ENCODE peak calls at places on chromosomes 13 and 19, in nine cellular contexts. F is right cardiac atrium; L is CD4-positive, alpha-beta T cell; U is activated naive CD4-positive, alpha-beta T cell treated with anti-CD3 and anti-CD28 coated beads, Interleukin-2, amount 50 U/mL, for 72 hours; J is gastrocnemius medialis; X is stimulated activated naive B cell treated with anti-CD40 and anti-IgM and Interleukin-4, amounts not matched to agents 10 μg/mL and 1 μg/mL and 100 μg/mL, for 72 hours; E is A549; N is naive thymus-derived CD4-positive, alpha-beta T cell; Y is Right ventricle myocardium superior. Q is an unnamed sample.

GRCh38 chr13:79386125-79386822 is 19.8 kb downstream of the RBM26 start:
- ATAC-seq in N (peak), U (peak), L (peak), E (no peak), J (no peak), Y (no peak), F (no peak), X (peak), Q (no peak)

GRCh38 chr13:37777676-37778075 is 91.9 kb downstream of the TRPC4 start:
- ATAC-seq in F (no peak), J (no peak), E (no peak), X (no peak), L (no peak), U (no peak), Y (no peak), N (no peak), Q (no peak)

GRCh38 chr19:7063764-7064418 is 5.4 kb upstream of the MBD3L3 start:
- ATAC-seq in E (no peak), X (no peak), F (no peak), N (no peak), U (peak), Y (no peak), L (no peak), J (no peak), Q (no peak)

GRCh38 chr13:101590479-101590878 is 138.0 kb downstream of the ITGBL1 start:
- ATAC-seq in E (no peak), J (no peak), L (no peak), U (no peak), Y (no peak), X (no peak), F (no peak), N (no peak), Q (no peak)

GRCh38 chr13:46580362-46580839 is 27.4 kb downstream of the LRCH1 start:
- ATAC-seq in L (no peak), X (peak), N (no peak), F (no peak), E (no peak), Y (no peak), J (no peak), U (peak), Q (peak)

GRCh38 chr19:42241279-42241678 is 1.1 kb downstream of the GSK3A start:
- ATAC-seq in X (no peak), J (no peak), U (no peak), E (no peak), Y (no peak), L (no peak), F (no peak), N (no peak), Q (no peak)

GRCh38 chr13:86269511-86269910 is 470.3 kb upstream of the SLITRK6 start:
- ATAC-seq in Y (no peak), U (no peak), E (no peak), F (no peak), N (no peak), X (no peak), J (no peak), L (no peak), Q (no peak)

GRCh38 chr19:17296278-17296677 is 6.9 kb downstream of the ABHD8 start:
- ATAC-seq in N (no peak), E (peak), F (no peak), L (no peak), J (no peak), X (no peak), Y (no peak), U (peak), Q (no peak)

GRCh38 chr13:42078113-42078769 is 29.8 kb downstream of the DGKH start:
- ATAC-seq in Y (peak), U (no peak), J (peak), E (no peak), L (no peak), X (no peak), N (no peak), F (peak), Q (no peak)

GRCh38 chr19:41849067-41849466 is 4.2 kb downstream of the DMRTC2 start:
- ATAC-seq in E (no peak), Y (no peak), L (no peak), F (no peak), X (no peak), U (peak), N (no peak), J (no peak), Q (no peak)

GRCh38 chr19:46625731-46626130 is 842 bp upstream of the PTGIR start:
- ATAC-seq in N (no peak), U (no peak), J (peak), F (peak), X (no peak), E (no peak), Y (peak), L (no peak), Q (no peak)

GRCh38 chr19:11530432-11530831 is 1.5 kb upstream of the ECSIT start:
- ATAC-seq in F (peak), N (no peak), U (peak), J (no peak), E (no peak), L (no peak), X (peak), Y (peak), Q (no peak)

GRCh38 chr13:23350009-23350408 is 83.5 kb downstream of the SACS start:
- ATAC-seq in E (peak), J (no peak), F (no peak), N (no peak), L (no peak), X (no peak), Y (no peak), U (no peak), Q (no peak)

GRCh38 chr13:59458908-59459579 is 704.7 kb downstream of the DIAPH3 start:
- ATAC-seq in E (no peak), J (peak), L (no peak), Y (peak), N (no peak), X (peak), F (peak), U (no peak), Q (no peak)

GRCh38 chr13:41621716-41622508 is 164.6 kb downstream of the RGCC start:
- ATAC-seq in U (no peak), F (peak), X (no peak), E (no peak), N (no peak), L (no peak), J (peak), Y (peak), Q (no peak)

GRCh38 chr19:36573948-36574726 is 1.0 kb upstream of the ZNF529 start:
- ATAC-seq in Y (peak), N (no peak), L (no peak), J (no peak), F (peak), U (peak), X (peak), E (peak), Q (no peak)

GRCh38 chr13:75345191-75345590 is 136.8 kb downstream of the TBC1D4 start:
- ATAC-seq in X (no peak), N (no peak), F (no peak), J (peak), U (no peak), E (no peak), L (no peak), Y (no peak), Q (no peak)

GRCh38 chr19:5339950-5340636 is 519 bp downstream of the PTPRS start:
- ATAC-seq in L (peak), J (peak), Y (peak), U (peak), E (peak), N (no peak), F (peak), X (peak), Q (peak)

GRCh38 chr19:43782689-43783231 is 2.0 kb upstream of the KCNN4 start:
- ATAC-seq in U (no peak), F (no peak), N (no peak), E (no peak), X (no peak), J (no peak), L (no peak), Y (no peak), Q (peak)

GRCh38 chr13:95033890-95034289 is 267.4 kb downstream of the ABCC4 start:
- ATAC-seq in F (no peak), J (no peak), X (no peak), U (no peak), Y (no peak), N (no peak), L (no peak), E (no peak), Q (no peak)

GRCh38 chr13:26494591-26494990 is 62.9 kb upstream of the WASF3 start:
- ATAC-seq in L (no peak), X (no peak), U (no peak), E (no peak), F (no peak), Y (no peak), N (no peak), J (no peak), Q (no peak)

GRCh38 chr13:107941345-107942029 is 273.8 kb downstream of the LIG4 start:
- ATAC-seq in J (no peak), E (no peak), X (no peak), F (no peak), N (no peak), U (no peak), Y (no peak), L (no peak), Q (no peak)

GRCh38 chr13:113044431-113045114 is 61.0 kb upstream of the F7 start:
- ATAC-seq in Y (no peak), X (no peak), J (no peak), E (peak), L (no peak), F (no peak), U (no peak), N (no peak), Q (no peak)

GRCh38 chr19:19145281-19145999 is 7.2 kb upstream of the TMEM161A start:
- ATAC-seq in N (no peak), X (no peak), J (no peak), U (no peak), Y (peak), E (no peak), F (peak), L (no peak), Q (peak)

GRCh38 chr19:18282021-18282787 is 782 bp upstream of the JUND start:
- ATAC-seq in N (no peak), L (no peak), U (peak), E (peak), J (peak), X (no peak), F (peak), Y (peak), Q (no peak)

GRCh38 chr19:10122066-10122465 is 2.4 kb upstream of the EIF3G start:
- ATAC-seq in J (no peak), U (no peak), F (peak), L (no peak), E (no peak), Y (no peak), X (no peak), N (no peak), Q (no peak)

GRCh38 chr13:110347535-110348308 is 40.6 kb downstream of the COL4A2 start:
- ATAC-seq in J (peak), F (peak), E (peak), N (no peak), X (no peak), Y (peak), U (no peak), L (no peak), Q (no peak)

GRCh38 chr13:102286326-102286725 is 115.5 kb downstream of the FGF14 start:
- ATAC-seq in F (no peak), L (no peak), N (no peak), J (no peak), U (no peak), E (peak), X (no peak), Y (no peak), Q (no peak)

GRCh38 chr13:20446900-20447299 is 78.8 kb downstream of the CRYL1 start:
- ATAC-seq in E (no peak), J (no peak), U (no peak), N (no peak), Y (peak), F (peak), L (no peak), X (no peak), Q (no peak)

GRCh38 chr13:38308736-38309135 is 40.9 kb upstream of the UFM1 start:
- ATAC-seq in F (no peak), X (no peak), E (no peak), L (no peak), J (no peak), Y (no peak), N (no peak), U (peak), Q (no peak)

GRCh38 chr13:33692531-33692930 is 125.4 kb upstream of the RFC3 start:
- ATAC-seq in Y (no peak), L (no peak), F (no peak), E (no peak), J (no peak), X (no peak), U (no peak), N (no peak), Q (no peak)

GRCh38 chr13:44219808-44220544 is 153.6 kb upstream of the SERP2 start:
- ATAC-seq in E (peak), U (no peak), Y (no peak), L (no peak), N (no peak), J (no peak), X (no peak), F (peak), Q (no peak)

GRCh38 chr19:17026041-17026658 is 460 bp downstream of the CPAMD8 start:
- ATAC-seq in N (peak), Y (no peak), X (peak), J (no peak), E (peak), F (no peak), U (peak), L (no peak), Q (peak)

GRCh38 chr13:20955496-20955895 is 53.0 kb upstream of the XPO4 start:
- ATAC-seq in X (no peak), E (no peak), L (no peak), N (no peak), U (no peak), F (no peak), J (no peak), Y (no peak), Q (no peak)

GRCh38 chr13:45352031-45352430 is 11.0 kb upstream of the TPT1 start:
- ATAC-seq in E (no peak), F (no peak), J (no peak), N (no peak), U (no peak), X (no peak), L (no peak), Y (no peak), Q (no peak)

GRCh38 chr13:24894277-24894971 is 130.5 kb downstream of the RNF17 start:
- ATAC-seq in Y (no peak), X (no peak), N (no peak), E (no peak), U (no peak), F (peak), J (no peak), L (no peak), Q (no peak)

GRCh38 chr13:55341891-55342290 is 1798.8 kb upstream of the PRR20A start:
- ATAC-seq in U (no peak), N (no peak), X (no peak), J (no peak), Y (no peak), F (no peak), E (no peak), L (no peak), Q (no peak)

GRCh38 chr13:60869225-60869624 is 472.2 kb downstream of the TDRD3 start:
- ATAC-seq in X (no peak), F (peak), L (no peak), J (no peak), N (no peak), Y (peak), E (no peak), U (no peak), Q (no peak)

GRCh38 chr19:6268382-6268771 is 11.4 kb downstream of the MLLT1 start:
- ATAC-seq in L (no peak), E (no peak), N (no peak), F (no peak), Y (no peak), J (no peak), X (no peak), U (no peak), Q (no peak)

Q was measured in stimulated activated memory B cell treated with anti-CD40 and anti-IgM and Interleukin-4, amounts not matched to agents 10 μg/mL and 1 μg/mL and 100 μg/mL, for 72 hours.